ENCODE peak calls at places on chromosomes 13 and 19, in ten cellular contexts. One of them, this sample, is unnamed.
A peak's percentile ranks its signal among the peaks of the same experiment; 100 is the strongest.

GRCh38 chr13:107271226-107271625 is 703.3 kb upstream of the ARGLU1 start:
- DNase-seq in Peyer's patch: no peak
- DNase-seq in A549: no peak
- DNase-seq in uterus: no peak
- DNase-seq in GM12892: no peak
- DNase-seq in ovary: no peak
- DNase-seq in HepG2: no peak
- DNase-seq in K562: no peak
- DNase-seq in HCT116: no peak
- DNase-seq in adrenal gland: no peak
- DNase-seq in this sample: no peak

GRCh38 chr19:39247701-39248664 is 673 bp downstream of the IFNL4 start:
- DNase-seq in Peyer's patch: no peak
- DNase-seq in A549: no peak
- DNase-seq in uterus: no peak
- DNase-seq in GM12892: no peak
- DNase-seq in ovary: no peak
- DNase-seq in HepG2: no peak
- DNase-seq in K562: no peak
- DNase-seq in HCT116: no peak
- DNase-seq in adrenal gland: no peak
- DNase-seq in this sample: peak; percentile 26

GRCh38 chr13:63117710-63118109 is 1702.1 kb upstream of the PCDH20 start:
- DNase-seq in Peyer's patch: no peak
- DNase-seq in A549: no peak
- DNase-seq in uterus: no peak
- DNase-seq in GM12892: no peak
- DNase-seq in ovary: no peak
- DNase-seq in HepG2: no peak
- DNase-seq in K562: no peak
- DNase-seq in HCT116: no peak
- DNase-seq in adrenal gland: no peak
- DNase-seq in this sample: no peak

GRCh38 chr13:100946588-100946987 is 272.0 kb upstream of the TMTC4 start:
- DNase-seq in Peyer's patch: no peak
- DNase-seq in A549: no peak
- DNase-seq in uterus: no peak
- DNase-seq in GM12892: no peak
- DNase-seq in ovary: no peak
- DNase-seq in HepG2: no peak
- DNase-seq in K562: no peak
- DNase-seq in HCT116: no peak
- DNase-seq in adrenal gland: no peak
- DNase-seq in this sample: no peak

GRCh38 chr13:76884167-76884566 is 2.0 kb downstream of the KCTD12 start:
- DNase-seq in Peyer's patch: peak; percentile 53
- DNase-seq in A549: no peak
- DNase-seq in uterus: peak; percentile 38
- DNase-seq in GM12892: no peak
- DNase-seq in ovary: peak; percentile 42
- DNase-seq in HepG2: no peak
- DNase-seq in K562: no peak
- DNase-seq in HCT116: no peak
- DNase-seq in adrenal gland: peak; percentile 43
- DNase-seq in this sample: peak; percentile 6

GRCh38 chr19:3409346-3410064 is 43.1 kb downstream of the NFIC start:
- DNase-seq in Peyer's patch: no peak
- DNase-seq in A549: no peak
- DNase-seq in uterus: peak; percentile 65
- DNase-seq in GM12892: no peak
- DNase-seq in ovary: peak; percentile 63
- DNase-seq in HepG2: peak; percentile 94
- DNase-seq in K562: no peak
- DNase-seq in HCT116: no peak
- DNase-seq in adrenal gland: peak; percentile 84
- DNase-seq in this sample: no peak

GRCh38 chr19:4911314-4911713 is 2.0 kb downstream of the UHRF1 start:
- DNase-seq in Peyer's patch: no peak
- DNase-seq in A549: no peak
- DNase-seq in uterus: no peak
- DNase-seq in GM12892: no peak
- DNase-seq in ovary: no peak
- DNase-seq in HepG2: no peak
- DNase-seq in K562: no peak
- DNase-seq in HCT116: no peak
- DNase-seq in adrenal gland: no peak
- DNase-seq in this sample: no peak

GRCh38 chr19:38304352-38304865 is 358 bp downstream of the C19orf33 start:
- DNase-seq in Peyer's patch: no peak
- DNase-seq in A549: no peak
- DNase-seq in uterus: no peak
- DNase-seq in GM12892: no peak
- DNase-seq in ovary: no peak
- DNase-seq in HepG2: no peak
- DNase-seq in K562: no peak
- DNase-seq in HCT116: no peak
- DNase-seq in adrenal gland: no peak
- DNase-seq in this sample: no peak

GRCh38 chr19:33564836-33565338 is 43.3 kb upstream of the PEPD start:
- DNase-seq in Peyer's patch: no peak
- DNase-seq in A549: no peak
- DNase-seq in uterus: no peak
- DNase-seq in GM12892: no peak
- DNase-seq in ovary: no peak
- DNase-seq in HepG2: no peak
- DNase-seq in K562: no peak
- DNase-seq in HCT116: no peak
- DNase-seq in adrenal gland: no peak
- DNase-seq in this sample: no peak

DNA sequence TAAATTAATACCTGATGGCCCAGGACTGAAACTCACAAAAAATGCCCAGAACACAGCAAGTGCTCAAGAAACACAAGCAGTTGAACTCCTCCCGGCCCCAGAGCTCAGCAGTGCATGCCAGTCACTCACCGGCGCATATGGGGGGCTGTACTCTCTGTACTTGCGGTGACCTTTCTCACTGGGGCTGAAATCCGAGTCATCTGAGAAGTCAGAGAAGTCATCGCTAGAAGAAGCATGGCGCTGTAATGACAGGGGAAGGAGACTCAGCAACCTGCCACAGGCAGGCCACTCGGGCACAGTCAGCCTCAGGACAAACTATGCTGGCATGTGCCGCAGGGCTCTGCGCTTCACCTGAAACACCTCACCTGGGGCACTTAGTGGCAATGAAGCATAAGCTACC is 19.7 kb downstream of the ZC3H4 start:
- DNase-seq in Peyer's patch: peak; percentile 73
- DNase-seq in A549: no peak
- DNase-seq in uterus: no peak
- DNase-seq in GM12892: no peak
- DNase-seq in ovary: no peak
- DNase-seq in HepG2: no peak
- DNase-seq in K562: no peak
- DNase-seq in HCT116: no peak
- DNase-seq in adrenal gland: no peak
- DNase-seq in this sample: no peak
- TF ChIP-seq POLR2A in Peyer's patch: no peak
- TF ChIP-seq POLR2A in A549: no peak
- TF ChIP-seq POLR2A in uterus: no peak
- TF ChIP-seq POLR2A in GM12892: peak; percentile 68
- TF ChIP-seq POLR2A in ovary: no peak
- TF ChIP-seq POLR2A in HepG2: no peak
- TF ChIP-seq POLR2A in K562: no peak
- TF ChIP-seq POLR2A in HCT116: no peak
- TF ChIP-seq POLR2A in adrenal gland: no peak
- TF ChIP-seq POLR2A in this sample: no peak

DNA sequence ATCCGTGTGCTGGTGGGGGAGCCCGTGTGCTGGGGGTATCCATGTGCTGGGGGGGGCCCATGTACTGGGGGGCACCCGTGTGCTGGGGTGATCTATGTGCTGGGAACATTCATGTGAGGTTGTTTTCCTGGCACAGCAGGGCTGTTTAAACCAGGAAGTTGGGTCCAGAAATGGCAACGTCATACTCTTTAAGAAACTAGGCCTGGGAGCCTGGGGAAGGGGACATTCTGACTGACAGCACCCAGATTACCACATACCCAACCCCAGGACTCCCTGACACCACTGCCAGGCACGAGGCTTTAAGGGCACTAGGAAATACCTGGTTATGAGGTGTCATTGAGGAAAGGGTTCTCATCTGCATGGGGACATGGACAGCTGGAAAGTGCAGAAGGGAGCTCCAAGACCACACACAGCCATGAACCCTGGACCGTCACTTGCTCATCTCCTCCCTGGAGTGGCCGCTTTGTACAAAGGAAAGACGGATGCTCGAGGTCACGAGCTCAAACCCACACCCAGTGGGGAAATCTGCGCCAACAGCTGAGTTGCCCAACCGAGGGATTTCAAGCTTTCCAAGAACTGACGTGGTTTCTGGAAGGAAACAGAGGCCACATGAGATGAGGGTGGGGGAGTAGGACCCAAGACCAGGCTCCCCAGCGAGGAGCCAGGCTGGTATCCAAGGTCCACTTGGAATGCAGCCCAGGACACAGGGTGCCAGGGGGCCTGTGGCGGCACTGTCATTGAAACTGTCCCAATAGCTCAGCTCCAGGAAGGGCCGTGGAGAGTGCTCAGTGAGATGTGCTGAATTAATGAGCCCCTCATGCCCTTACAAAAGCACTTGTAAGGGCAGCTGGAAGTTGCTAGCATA is 40.9 kb downstream of the RAB20 start:
- DNase-seq in Peyer's patch: peak; percentile 92
- DNase-seq in A549: no peak
- DNase-seq in uterus: peak; percentile 74
- DNase-seq in GM12892: no peak
- DNase-seq in ovary: peak; percentile 80
- DNase-seq in HepG2: no peak
- DNase-seq in K562: no peak
- DNase-seq in HCT116: no peak
- DNase-seq in adrenal gland: peak; percentile 94
- DNase-seq in this sample: no peak
- TF ChIP-seq POLR2A in Peyer's patch: no peak
- TF ChIP-seq POLR2A in A549: no peak
- TF ChIP-seq POLR2A in uterus: no peak
- TF ChIP-seq POLR2A in GM12892: no peak
- TF ChIP-seq POLR2A in ovary: no peak
- TF ChIP-seq POLR2A in HepG2: no peak
- TF ChIP-seq POLR2A in K562: no peak
- TF ChIP-seq POLR2A in HCT116: no peak
- TF ChIP-seq POLR2A in adrenal gland: peak; percentile 44
- TF ChIP-seq POLR2A in this sample: no peak

GRCh38 chr19:10155834-10156233 is 36.1 kb upstream of the EIF3G start:
- DNase-seq in Peyer's patch: no peak
- DNase-seq in A549: no peak
- DNase-seq in uterus: no peak
- DNase-seq in GM12892: no peak
- DNase-seq in ovary: no peak
- DNase-seq in HepG2: no peak
- DNase-seq in K562: no peak
- DNase-seq in HCT116: no peak
- DNase-seq in adrenal gland: no peak
- DNase-seq in this sample: no peak

GRCh38 chr19:10159610-10160009 is 35.1 kb downstream of the DNMT1 start:
- DNase-seq in Peyer's patch: no peak
- DNase-seq in A549: no peak
- DNase-seq in uterus: no peak
- DNase-seq in GM12892: no peak
- DNase-seq in ovary: no peak
- DNase-seq in HepG2: no peak
- DNase-seq in K562: no peak
- DNase-seq in HCT116: no peak
- DNase-seq in adrenal gland: no peak
- DNase-seq in this sample: no peak

GRCh38 chr19:10158485-10158884 is 36.3 kb downstream of the DNMT1 start:
- DNase-seq in Peyer's patch: no peak
- DNase-seq in A549: no peak
- DNase-seq in uterus: no peak
- DNase-seq in GM12892: no peak
- DNase-seq in ovary: no peak
- DNase-seq in HepG2: no peak
- DNase-seq in K562: no peak
- DNase-seq in HCT116: no peak
- DNase-seq in adrenal gland: no peak
- DNase-seq in this sample: no peak

GRCh38 chr19:10163557-10163956 is 31.2 kb downstream of the DNMT1 start:
- DNase-seq in Peyer's patch: no peak
- DNase-seq in A549: no peak
- DNase-seq in uterus: no peak
- DNase-seq in GM12892: no peak
- DNase-seq in ovary: no peak
- DNase-seq in HepG2: no peak
- DNase-seq in K562: no peak
- DNase-seq in HCT116: no peak
- DNase-seq in adrenal gland: no peak
- DNase-seq in this sample: no peak

GRCh38 chr19:10158071-10158470 is 36.7 kb downstream of the DNMT1 start:
- DNase-seq in Peyer's patch: no peak
- DNase-seq in A549: no peak
- DNase-seq in uterus: no peak
- DNase-seq in GM12892: no peak
- DNase-seq in ovary: no peak
- DNase-seq in HepG2: no peak
- DNase-seq in K562: no peak
- DNase-seq in HCT116: no peak
- DNase-seq in adrenal gland: no peak
- DNase-seq in this sample: no peak
- TF ChIP-seq POLR2A in Peyer's patch: no peak
- TF ChIP-seq POLR2A in A549: no peak
- TF ChIP-seq POLR2A in uterus: no peak
- TF ChIP-seq POLR2A in GM12892: no peak
- TF ChIP-seq POLR2A in ovary: no peak
- TF ChIP-seq POLR2A in HepG2: no peak
- TF ChIP-seq POLR2A in K562: no peak
- TF ChIP-seq POLR2A in HCT116: no peak
- TF ChIP-seq POLR2A in adrenal gland: no peak
- TF ChIP-seq POLR2A in this sample: no peak

DNA sequence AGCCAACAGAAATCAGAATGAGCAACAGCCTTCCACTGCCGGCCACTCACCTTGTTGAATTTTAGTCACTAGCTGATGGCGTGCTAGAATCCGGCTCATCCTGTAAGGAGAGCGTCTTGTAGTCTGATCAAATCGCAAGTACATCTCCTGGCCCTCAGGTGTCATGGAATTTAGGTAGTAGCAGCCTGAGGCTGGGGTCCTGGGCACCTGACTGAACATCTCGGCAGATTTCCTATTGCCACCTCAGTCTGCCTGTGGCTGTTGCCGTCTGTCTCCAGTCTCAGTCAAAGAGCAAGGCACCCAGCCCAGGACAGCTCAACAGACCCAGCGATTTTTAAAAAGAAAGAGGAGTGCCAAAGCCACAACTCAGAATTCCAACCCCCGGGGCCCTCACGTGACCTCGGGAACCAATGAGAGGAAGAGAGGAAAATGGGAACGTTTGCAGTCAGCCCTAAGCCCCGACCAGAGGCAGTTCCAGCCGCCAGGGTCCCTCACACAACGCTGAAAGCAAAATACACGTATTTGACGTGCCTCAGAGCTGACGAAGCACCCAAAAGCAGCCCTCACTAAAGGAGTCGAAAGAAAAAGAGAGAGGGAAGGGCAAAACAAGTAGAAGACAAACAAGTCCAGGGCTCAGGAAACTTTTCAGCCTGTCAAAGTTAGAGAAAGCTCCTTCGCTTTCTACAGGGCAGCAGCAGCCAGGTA is at the start of gene STARD13:
- DNase-seq in Peyer's patch: peak; percentile 91
- DNase-seq in A549: peak; percentile 78
- DNase-seq in uterus: peak; percentile 94
- DNase-seq in GM12892: peak; percentile 25
- DNase-seq in ovary: peak; percentile 96
- DNase-seq in HepG2: peak; percentile 92
- DNase-seq in K562: peak; percentile 13
- DNase-seq in HCT116: peak; percentile 59
- DNase-seq in adrenal gland: peak; percentile 97
- DNase-seq in this sample: peak; percentile 19
- TF ChIP-seq POLR2A in Peyer's patch: peak; percentile 72
- TF ChIP-seq POLR2A in A549: no peak
- TF ChIP-seq POLR2A in uterus: peak; percentile 79
- TF ChIP-seq POLR2A in GM12892: peak; percentile 25
- TF ChIP-seq POLR2A in ovary: peak; percentile 77
- TF ChIP-seq POLR2A in HepG2: peak; percentile 81
- TF ChIP-seq POLR2A in K562: no peak
- TF ChIP-seq POLR2A in HCT116: peak; percentile 47
- TF ChIP-seq POLR2A in adrenal gland: peak; percentile 98
- TF ChIP-seq POLR2A in this sample: no peak